ENCODE peak calls at places on chromosomes 11 and 22, in six cellular contexts. Y is stimulated activated CD8-positive, alpha-beta memory T cell treated with anti-CD3 and anti-CD28 coated beads, Interleukin-12 subunit alpha, Interleukin-12 subunit beta, amount 100 ng/mL, for 4 hours; U is AG04450; X is AG04449; B is endothelial cell; R is T-cell. T is an unnamed sample.

GRCh38 chr22:49968831-49969661 is 8.5 kb downstream of the PIM3 start:
- DNase-seq in Y (no peak), U (no peak), X (no peak), B (peak), R (no peak), T (no peak)

GRCh38 chr11:9263840-9264380 is 1.2 kb downstream of the DENND5A start:
- DNase-seq in Y (peak), U (no peak), X (no peak), B (no peak), R (no peak), T (no peak)

GRCh38 chr11:209275-210121 is 2.0 kb downstream of the RIC8A start:
- DNase-seq in Y (no peak), U (no peak), X (no peak), B (no peak), R (no peak), T (no peak)

GRCh38 chr22:26322179-26322905 is 106.7 kb upstream of the ASPHD2 start:
- DNase-seq in Y (no peak), U (peak), X (peak), B (no peak), R (no peak), T (no peak)

GRCh38 chr22:30778261-30778660 is 83.6 kb downstream of the OSBP2 start:
- DNase-seq in Y (no peak), U (no peak), X (no peak), B (no peak), R (no peak), T (no peak)

GRCh38 chr11:1926156-1927031 is 6.9 kb downstream of the TNNT3 start:
- DNase-seq in Y (no peak), U (no peak), X (no peak), B (no peak), R (no peak), T (no peak)

GRCh38 chr22:19239464-19239863 is 52.1 kb downstream of the CLTCL1 start:
- DNase-seq in Y (no peak), U (no peak), X (no peak), B (no peak), R (no peak), T (no peak)

GRCh38 chr11:843818-844692 is 1.4 kb downstream of the TSPAN4 start:
- DNase-seq in Y (no peak), U (peak), X (peak), B (peak), R (no peak), T (no peak)

GRCh38 chr11:107123022-107123421 is 104.7 kb upstream of the GUCY1A2 start:
- DNase-seq in Y (no peak), U (no peak), X (no peak), B (no peak), R (no peak), T (no peak)

GRCh38 chr11:11777897-11778296 is 63.9 kb upstream of the USP47 start:
- DNase-seq in Y (no peak), U (no peak), X (no peak), B (no peak), R (no peak), T (no peak)

GRCh38 chr22:19565921-19566598 is 41.9 kb upstream of the CLDN5 start:
- DNase-seq in Y (no peak), U (no peak), X (no peak), B (no peak), R (no peak), T (no peak)

GRCh38 chr11:114304065-114304464 is 7.9 kb downstream of the NNMT start:
- DNase-seq in Y (no peak), U (no peak), X (no peak), B (no peak), R (no peak), T (no peak)

GRCh38 chr11:64396079-64396591 is 37.2 kb downstream of the RPS6KA4 start:
- DNase-seq in Y (no peak), U (no peak), X (no peak), B (peak), R (no peak), T (no peak)

GRCh38 chr11:30392221-30392784 is 69.4 kb downstream of the ARL14EP start:
- DNase-seq in Y (no peak), U (no peak), X (no peak), B (no peak), R (no peak), T (no peak)

GRCh38 chr11:121099885-121100284 is 1.2 kb upstream of the TECTA start:
- DNase-seq in Y (no peak), U (peak), X (no peak), B (no peak), R (no peak), T (no peak)